ENCODE peak calls at places on chromosomes 2 and 18, in seven cellular contexts. R is ovary; Q is mesothelial cell of epicardium; K is endothelial cell; A is B cell; H is CD8-positive, alpha-beta T cell; J is transverse colon. L is an unnamed sample.

GRCh38 chr18:2981212-2981728 is 31.7 kb downstream of the LPIN2 start:
- DNase-seq in R (no peak), Q (no peak), K (no peak), A (no peak), H (no peak), J (no peak), L (no peak)

GRCh38 chr2:177530513-177531039 is 138.0 kb downstream of the AGPS start:
- DNase-seq in R (no peak), Q (no peak), K (no peak), A (no peak), H (no peak), J (no peak), L (no peak)

GRCh38 chr2:152611458-152612231 is 105.6 kb downstream of the PRPF40A start:
- DNase-seq in R (no peak), Q (no peak), K (no peak), A (peak), H (no peak), J (peak), L (no peak)

GRCh38 chr2:44959855-44960254 is 18.4 kb downstream of the SIX3 start:
- DNase-seq in R (no peak), Q (no peak), K (no peak), A (no peak), H (no peak), J (no peak), L (no peak)

GRCh38 chr2:109407401-109408335 is 206.1 kb downstream of the SEPTIN10 start:
- DNase-seq in R (no peak), Q (no peak), K (no peak), A (no peak), H (no peak), J (no peak), L (no peak)

GRCh38 chr2:147450661-147451060 is 394.2 kb upstream of the ACVR2A start:
- DNase-seq in R (no peak), Q (no peak), K (no peak), A (no peak), H (no peak), J (no peak), L (no peak)

GRCh38 chr2:160367887-160368286 is 125.7 kb downstream of the RBMS1 start:
- DNase-seq in R (no peak), Q (no peak), K (no peak), A (peak), H (no peak), J (peak), L (no peak)

GRCh38 chr18:56330381-56331115 is 307.8 kb downstream of the TXNL1 start:
- DNase-seq in R (no peak), Q (no peak), K (no peak), A (no peak), H (no peak), J (no peak), L (no peak)

GRCh38 chr2:136049991-136050573 is 64.7 kb upstream of the DARS1 start:
- DNase-seq in R (no peak), Q (no peak), K (no peak), A (no peak), H (no peak), J (no peak), L (no peak)

GRCh38 chr18:26133652-26134051 is at the start of gene PSMA8:
- DNase-seq in R (peak), Q (no peak), K (peak), A (peak), H (peak), J (peak), L (no peak)

GRCh38 chr2:174717273-174717672 is 47.0 kb downstream of the CHRNA1 start:
- DNase-seq in R (no peak), Q (no peak), K (no peak), A (no peak), H (no peak), J (no peak), L (no peak)

GRCh38 chr2:232530626-232531260 is 4.8 kb downstream of the CHRND start:
- DNase-seq in R (peak), Q (no peak), K (no peak), A (no peak), H (no peak), J (no peak), L (no peak)

GRCh38 chr2:6810961-6811360 is 54.7 kb downstream of the CMPK2 start:
- DNase-seq in R (no peak), Q (no peak), K (no peak), A (no peak), H (no peak), J (no peak), L (no peak)

GRCh38 chr2:145731467-145731866 is 1211.5 kb upstream of the ZEB2 start:
- DNase-seq in R (no peak), Q (no peak), K (no peak), A (no peak), H (no peak), J (no peak), L (no peak)

GRCh38 chr2:66432801-66433694 is 1.9 kb upstream of the MEIS1 start:
- DNase-seq in R (peak), Q (peak), K (peak), A (no peak), H (no peak), J (peak), L (peak)

GRCh38 chr2:226911932-226912331 is 76.1 kb downstream of the RHBDD1 start:
- DNase-seq in R (no peak), Q (no peak), K (no peak), A (no peak), H (no peak), J (no peak), L (no peak)

GRCh38 chr2:237026981-237027711 is 58.5 kb upstream of the COPS8 start:
- DNase-seq in R (peak), Q (peak), K (peak), A (peak), H (peak), J (peak), L (peak)

GRCh38 chr2:228763600-228763999 is 507.5 kb downstream of the PID1 start:
- DNase-seq in R (no peak), Q (no peak), K (no peak), A (no peak), H (no peak), J (no peak), L (no peak)

GRCh38 chr2:142952793-142953192 is 75.3 kb downstream of the KYNU start:
- DNase-seq in R (no peak), Q (no peak), K (no peak), A (no peak), H (no peak), J (no peak), L (no peak)

GRCh38 chr2:3712841-3713503 is 9.6 kb downstream of the DCDC2C start:
- DNase-seq in R (no peak), Q (no peak), K (no peak), A (no peak), H (no peak), J (no peak), L (no peak)

GRCh38 chr2:231387904-231388724 is 7.4 kb upstream of the B3GNT7 start:
- DNase-seq in R (peak), Q (no peak), K (no peak), A (no peak), H (no peak), J (no peak), L (no peak)

GRCh38 chr2:128637481-128638155 is 318.9 kb upstream of the HS6ST1 start:
- DNase-seq in R (no peak), Q (no peak), K (no peak), A (no peak), H (no peak), J (no peak), L (peak)

GRCh38 chr18:10948421-10948820 is 200.9 kb downstream of the PIEZO2 start:
- DNase-seq in R (no peak), Q (no peak), K (no peak), A (no peak), H (no peak), J (no peak), L (no peak)

GRCh38 chr2:48540237-48540935 is 10.4 kb downstream of the STON1 start:
- DNase-seq in R (no peak), Q (no peak), K (no peak), A (no peak), H (no peak), J (no peak), L (no peak)

GRCh38 chr18:33369711-33370449 is 70.6 kb downstream of the CCDC178 start:
- DNase-seq in R (no peak), Q (no peak), K (no peak), A (no peak), H (no peak), J (no peak), L (no peak)

GRCh38 chr2:184125867-184126266 is 472.5 kb upstream of the ZNF804A start:
- DNase-seq in R (no peak), Q (no peak), K (no peak), A (no peak), H (no peak), J (no peak), L (no peak)
- TF ChIP-seq CTCF in R (no peak), Q (no peak), K (no peak), A (no peak), H (no peak), J (no peak), L (no peak)

DNA sequence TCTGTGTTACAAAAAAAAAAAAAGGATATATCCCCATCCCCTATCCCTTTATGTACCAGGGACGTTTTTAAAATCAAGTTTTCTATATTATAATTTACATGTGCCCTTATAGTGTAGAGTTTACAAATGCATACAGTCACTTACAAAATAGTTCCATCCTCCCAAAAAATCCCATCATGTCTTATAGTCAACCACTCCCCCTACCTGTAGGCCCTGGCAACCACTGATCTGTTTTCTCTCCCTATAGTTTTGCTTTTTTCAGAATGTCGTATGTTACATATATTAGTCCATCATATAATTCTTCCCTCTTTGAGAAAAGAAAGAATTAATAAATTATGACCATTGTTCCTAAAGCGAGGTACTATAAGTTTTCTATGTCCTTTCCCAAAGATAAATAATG is 17.8 kb downstream of the CFAP210 start:
- DNase-seq in R (no peak), Q (no peak), K (no peak), A (no peak), H (no peak), J (no peak), L (no peak)
- TF ChIP-seq CTCF in R (no peak), Q (no peak), K (peak), A (peak), H (no peak), J (no peak), L (peak)

DNA sequence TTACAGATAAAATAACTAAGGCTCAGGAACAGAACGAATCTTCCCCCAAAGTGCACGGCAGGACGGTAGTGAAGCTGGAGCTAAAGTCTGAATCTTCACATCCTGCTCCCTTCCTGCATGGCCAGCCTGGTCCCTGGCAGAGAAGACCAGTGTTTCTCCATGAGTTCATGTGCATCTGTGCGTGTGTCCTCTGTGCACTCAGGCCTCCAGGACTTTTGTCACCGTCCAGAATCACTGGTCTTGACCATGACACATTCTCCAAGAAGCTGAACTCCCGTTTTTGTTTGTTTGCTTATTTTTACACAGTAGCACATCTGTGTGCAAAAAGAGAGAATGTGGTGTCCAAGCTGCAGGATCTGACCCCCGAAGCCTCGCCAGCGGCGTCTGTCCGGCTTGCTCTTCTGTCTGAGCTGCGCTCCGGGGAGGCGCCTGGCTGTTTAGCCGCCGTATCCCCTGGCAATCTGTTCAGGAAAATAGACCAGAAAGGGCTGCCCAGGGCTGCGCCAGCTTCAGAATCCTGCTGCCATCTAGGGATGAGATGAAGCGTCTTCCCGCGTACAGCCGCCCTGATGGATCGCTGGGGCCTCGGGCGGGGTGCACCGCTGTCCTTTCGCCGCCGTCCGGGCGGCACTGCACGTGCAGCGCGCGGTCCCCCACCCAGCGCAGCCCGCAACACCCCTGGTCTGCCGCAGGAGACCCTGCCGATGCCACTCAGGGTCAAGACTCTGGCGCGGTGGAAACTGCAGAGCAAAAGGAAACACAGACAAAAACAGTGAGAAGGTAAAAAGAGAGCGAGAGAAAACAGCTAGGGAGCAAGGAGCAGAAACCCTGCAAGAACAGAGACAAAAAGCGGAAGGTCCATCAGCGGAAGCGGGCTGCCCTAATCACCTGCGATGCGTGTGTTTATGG is 2113.6 kb upstream of the PIK3C3 start:
- DNase-seq in R (peak), Q (peak), K (peak), A (no peak), H (no peak), J (peak), L (peak)
- TF ChIP-seq CTCF in R (peak), Q (no peak), K (no peak), A (no peak), H (no peak), J (peak), L (peak)

DNA sequence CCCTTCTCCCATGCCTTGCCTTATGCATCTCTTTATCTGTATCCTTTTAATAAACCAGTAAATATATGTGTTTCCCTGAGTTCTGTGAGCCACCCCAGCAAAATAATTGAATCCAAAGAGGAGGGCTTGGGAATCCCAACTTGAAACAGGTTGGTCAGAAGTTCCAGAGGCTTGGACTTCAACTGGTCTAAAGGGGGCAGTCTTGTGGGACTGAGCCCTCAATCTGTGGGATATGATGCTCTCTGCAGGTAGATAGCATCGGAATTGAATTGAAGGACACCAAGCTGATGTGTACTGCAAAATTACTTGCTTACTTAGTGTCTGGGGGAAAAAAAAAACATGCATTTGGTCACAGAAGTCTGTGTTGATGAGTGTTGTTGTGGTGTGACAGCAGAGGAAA is 1033.5 kb upstream of the TMEFF2 start:
- DNase-seq in R (no peak), Q (no peak), K (no peak), A (no peak), H (no peak), J (no peak), L (no peak)
- TF ChIP-seq CTCF in R (no peak), Q (no peak), K (no peak), A (no peak), H (no peak), J (no peak), L (no peak)

GRCh38 chr2:86487062-86487461 is 45.9 kb downstream of the KDM3A start:
- DNase-seq in R (no peak), Q (no peak), K (no peak), A (no peak), H (no peak), J (no peak), L (no peak)
- TF ChIP-seq CTCF in R (no peak), Q (no peak), K (no peak), A (no peak), H (no peak), J (no peak), L (peak)

DNA sequence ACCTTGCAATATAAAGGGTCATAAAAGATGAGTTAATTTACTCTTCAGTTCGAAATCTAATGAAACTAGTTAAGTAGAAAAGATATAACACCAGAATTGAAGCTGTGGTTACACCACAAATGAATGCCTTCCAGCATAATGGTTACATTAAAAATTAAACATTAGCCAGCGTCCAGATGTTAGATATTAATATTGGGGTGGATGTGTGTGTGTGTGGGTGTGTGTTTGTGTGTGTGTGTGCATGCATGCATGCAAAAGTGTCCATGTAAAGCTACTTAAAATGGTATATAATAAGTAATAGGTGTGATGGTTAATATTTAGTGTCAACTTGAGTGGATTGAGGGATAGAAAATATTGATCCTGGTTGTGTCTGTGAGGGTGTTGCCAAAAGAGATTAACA is 170.4 kb upstream of the FN1 start:
- DNase-seq in R (no peak), Q (no peak), K (no peak), A (no peak), H (no peak), J (no peak), L (no peak)
- TF ChIP-seq CTCF in R (no peak), Q (no peak), K (no peak), A (no peak), H (no peak), J (no peak), L (no peak)

DNA sequence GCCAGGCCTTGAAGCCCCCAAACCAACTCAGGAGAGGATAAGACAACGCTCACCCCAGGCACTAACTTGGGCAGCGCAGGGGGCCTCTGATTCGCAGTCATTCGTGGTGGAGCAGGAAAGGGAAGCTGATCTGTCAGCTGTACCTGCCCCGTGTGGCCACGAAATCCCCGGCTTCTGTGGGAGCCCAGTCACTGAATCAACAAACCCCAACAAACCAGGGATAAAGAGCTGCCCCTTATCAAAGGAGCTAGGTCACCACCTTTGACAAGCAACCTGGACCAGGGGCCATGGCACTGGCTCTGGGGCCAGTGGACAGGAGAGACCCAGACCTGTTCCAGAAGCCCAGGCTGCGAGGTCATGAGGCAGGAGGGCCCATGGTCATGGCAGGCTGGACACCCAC is 14.5 kb downstream of the SDC1 start:
- DNase-seq in R (no peak), Q (no peak), K (no peak), A (no peak), H (no peak), J (no peak), L (no peak)
- TF ChIP-seq CTCF in R (no peak), Q (no peak), K (no peak), A (no peak), H (no peak), J (no peak), L (no peak)

GRCh38 chr2:75202359-75202758 is 3.0 kb upstream of the TACR1 start:
- DNase-seq in R (no peak), Q (no peak), K (no peak), A (no peak), H (no peak), J (no peak), L (no peak)

GRCh38 chr2:75195076-75195691 is 4.1 kb downstream of the TACR1 start:
- DNase-seq in R (no peak), Q (no peak), K (no peak), A (no peak), H (no peak), J (no peak), L (no peak)

GRCh38 chr2:75200140-75200985 is 1.0 kb upstream of the TACR1 start:
- DNase-seq in R (peak), Q (peak), K (peak), A (no peak), H (no peak), J (peak), L (peak)

GRCh38 chr2:75194184-75194868 is 5.0 kb downstream of the TACR1 start:
- DNase-seq in R (no peak), Q (no peak), K (no peak), A (no peak), H (no peak), J (no peak), L (no peak)

DNA sequence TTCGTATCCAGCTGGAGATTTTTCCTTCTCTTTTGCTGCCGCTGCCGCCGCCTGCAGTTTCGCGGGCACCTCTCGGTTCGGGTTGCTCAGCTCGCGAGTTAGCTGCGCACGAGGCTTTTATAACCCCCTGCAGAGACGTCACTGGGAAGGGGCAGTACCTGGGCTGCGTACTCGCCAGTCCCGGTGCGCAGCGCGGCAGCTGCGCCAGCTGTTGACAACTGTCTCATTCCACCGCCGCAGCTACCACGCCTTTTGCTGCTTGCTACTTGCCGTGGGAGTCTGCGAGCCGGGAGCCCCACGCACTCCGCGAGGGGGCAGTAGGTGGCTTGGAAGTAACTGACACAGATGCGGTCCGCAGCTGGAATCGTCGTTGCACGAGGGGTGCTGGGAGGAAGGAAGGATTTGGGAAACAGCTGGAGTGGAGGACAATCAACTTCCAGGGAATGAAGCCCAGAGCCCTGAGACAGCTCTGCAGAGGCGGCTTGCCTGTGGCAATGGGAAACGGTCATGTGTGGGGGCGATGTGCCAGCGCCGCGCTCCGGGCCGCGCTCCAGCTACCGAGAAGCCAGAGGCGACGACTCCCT is at the start of gene TACR1:
- DNase-seq in R (peak), Q (peak), K (peak), A (peak), H (peak), J (peak), L (peak)
- TF ChIP-seq CTCF in R (no peak), Q (peak), K (peak), A (peak), H (no peak), J (peak), L (peak)

L was measured in progenitor cell of endocrine pancreas.